ENCODE peak calls at places on chromosomes 6 and 20, in eight cellular contexts. T is stimulated activated CD4-positive, alpha-beta T cell treated with anti-CD3 and anti-CD28 coated beads, Interleukin-1b, Interleukin-23, amount 100 ng/mL, for 24 hours; V is T-helper 1 cell; L is GM13977; N is NCI-H146; F is posterior cingulate gyrus; A is nucleus accumbens; K is psoas muscle. Z is an unnamed sample.

GRCh38 chr6:133337312-133337711 is 96.2 kb downstream of the EYA4 start:
- DNase-seq in L (no peak), K (no peak), N (no peak), T (no peak), A (no peak), F (no peak), V (no peak), Z (peak; percentile 3)

GRCh38 chr6:119129968-119130484 is 51.6 kb upstream of the FAM184A start:
- DNase-seq in V (no peak), T (no peak), K (no peak), A (no peak), N (no peak), L (no peak), F (no peak), Z (peak; percentile 45)

GRCh38 chr6:47073125-47074110 is 31.3 kb upstream of the ADGRF1 start:
- DNase-seq in A (no peak), L (peak; percentile 4), K (no peak), V (no peak), T (no peak), N (no peak), F (no peak), Z (peak; percentile 21)

GRCh38 chr6:141548969-141549368 is 583.8 kb upstream of the GJE1 start:
- DNase-seq in N (no peak), T (no peak), V (no peak), F (no peak), A (no peak), K (no peak), L (no peak), Z (peak; percentile 85)

GRCh38 chr6:133248241-133249001 is 7.3 kb downstream of the EYA4 start:
- DNase-seq in A (no peak), N (no peak), T (no peak), V (no peak), F (no peak), K (no peak), L (no peak), Z (peak; percentile 82)

GRCh38 chr6:26332408-26332807 is 32.6 kb upstream of the BTN3A2 start:
- DNase-seq in F (no peak), V (no peak), L (no peak), A (no peak), T (no peak), K (no peak), N (no peak), Z (no peak)

GRCh38 chr6:41336824-41337223 is 1.4 kb downstream of the NCR2 start:
- DNase-seq in V (no peak), N (peak; percentile 84), F (no peak), L (no peak), T (no peak), A (no peak), K (no peak), Z (no peak)

GRCh38 chr6:75934643-75935472 is 137.6 kb downstream of the IMPG1 start:
- DNase-seq in T (no peak), F (no peak), N (peak; percentile 98), A (no peak), V (peak; percentile 32), K (no peak), L (peak; percentile 78), Z (peak; percentile 67)

GRCh38 chr6:145749632-145750031 is 14.3 kb upstream of the EPM2A start:
- DNase-seq in F (no peak), A (no peak), T (no peak), L (peak; percentile 23), V (peak; percentile 28), K (no peak), N (no peak), Z (peak; percentile 92)

GRCh38 chr6:88572449-88573139 is 390.8 kb downstream of the RNGTT start:
- DNase-seq in A (no peak), V (no peak), K (no peak), T (no peak), N (no peak), L (no peak), F (no peak), Z (no peak)

GRCh38 chr6:139443226-139444112 is 69.0 kb upstream of the CITED2 start:
- DNase-seq in F (no peak), K (no peak), L (no peak), T (no peak), N (no peak), A (no peak), V (no peak), Z (no peak)

GRCh38 chr6:105881608-105882007 is 204.5 kb upstream of the PRDM1 start:
- DNase-seq in A (no peak), L (no peak), F (no peak), V (no peak), K (no peak), T (no peak), N (no peak), Z (no peak)

GRCh38 chr20:61588356-61589054 is 336.4 kb downstream of the CDH4 start:
- DNase-seq in F (no peak), A (no peak), T (no peak), K (no peak), V (no peak), N (no peak), L (no peak), Z (peak; percentile 88)

GRCh38 chr20:31260326-31260932 is 3.0 kb downstream of the DEFB115 start:
- DNase-seq in N (peak; percentile 59), V (no peak), K (no peak), L (no peak), A (no peak), F (no peak), T (no peak), Z (no peak)

GRCh38 chr6:22134308-22134707 is 162.5 kb downstream of the PRL start:
- DNase-seq in A (no peak), V (no peak), K (no peak), T (no peak), L (no peak), N (no peak), F (no peak), Z (no peak)

GRCh38 chr20:63320616-63321147 is 27.7 kb downstream of the COL20A1 start:
- DNase-seq in V (no peak), A (no peak), K (peak; percentile 5), L (no peak), F (no peak), N (no peak), T (no peak), Z (no peak)

GRCh38 chr20:2869381-2869780 is 3.9 kb upstream of the PTPRA start:
- DNase-seq in F (no peak), T (no peak), K (no peak), V (no peak), L (no peak), N (no peak), A (no peak), Z (no peak)

GRCh38 chr6:69578366-69578890 is 218.4 kb downstream of the LMBRD1 start:
- DNase-seq in N (no peak), A (no peak), K (no peak), L (no peak), T (no peak), F (no peak), V (no peak), Z (no peak)

Z was measured in amniotic epithelial cell.